ENCODE peak calls at places on chromosomes 7 and 10, in four cellular contexts. One of them, this sample, is unnamed.

GRCh38 chr10:97072851-97073665 is 112.7 kb downstream of the SLIT1 start:
- DNase-seq in stimulated activated CD4-positive, alpha-beta T cell treated with anti-CD3 and anti-CD28 coated beads, Interleukin-4, amount 100 ng/mL, for 48 hours: peak; percentile 75
- DNase-seq in OCI-LY7: peak; percentile 79
- DNase-seq in foreskin fibroblast: peak; percentile 92
- DNase-seq in this sample: no peak

GRCh38 chr10:129031233-129032150 is 435.5 kb upstream of the MGMT start:
- DNase-seq in stimulated activated CD4-positive, alpha-beta T cell treated with anti-CD3 and anti-CD28 coated beads, Interleukin-4, amount 100 ng/mL, for 48 hours: peak; percentile 22
- DNase-seq in OCI-LY7: peak; percentile 24
- DNase-seq in foreskin fibroblast: peak; percentile 51
- DNase-seq in this sample: no peak

GRCh38 chr10:109866168-109866994 is 56.9 kb downstream of the XPNPEP1 start:
- DNase-seq in stimulated activated CD4-positive, alpha-beta T cell treated with anti-CD3 and anti-CD28 coated beads, Interleukin-4, amount 100 ng/mL, for 48 hours: no peak
- DNase-seq in OCI-LY7: peak; percentile 11
- DNase-seq in foreskin fibroblast: peak; percentile 29
- DNase-seq in this sample: no peak

GRCh38 chr7:55339033-55339995 is 25.8 kb upstream of the LANCL2 start:
- DNase-seq in stimulated activated CD4-positive, alpha-beta T cell treated with anti-CD3 and anti-CD28 coated beads, Interleukin-4, amount 100 ng/mL, for 48 hours: no peak
- DNase-seq in OCI-LY7: no peak
- DNase-seq in foreskin fibroblast: peak; percentile 23
- DNase-seq in this sample: no peak

GRCh38 chr10:46236941-46237681 is 49.7 kb upstream of the ANTXRL start:
- DNase-seq in stimulated activated CD4-positive, alpha-beta T cell treated with anti-CD3 and anti-CD28 coated beads, Interleukin-4, amount 100 ng/mL, for 48 hours: no peak
- DNase-seq in OCI-LY7: no peak
- DNase-seq in foreskin fibroblast: no peak
- DNase-seq in this sample: no peak

GRCh38 chr7:66190504-66190857 is 14.7 kb upstream of the TPST1 start:
- DNase-seq in stimulated activated CD4-positive, alpha-beta T cell treated with anti-CD3 and anti-CD28 coated beads, Interleukin-4, amount 100 ng/mL, for 48 hours: no peak
- DNase-seq in OCI-LY7: no peak
- DNase-seq in foreskin fibroblast: no peak
- DNase-seq in this sample: no peak

GRCh38 chr7:50628469-50629084 is 63.4 kb upstream of the DDC start:
- DNase-seq in stimulated activated CD4-positive, alpha-beta T cell treated with anti-CD3 and anti-CD28 coated beads, Interleukin-4, amount 100 ng/mL, for 48 hours: no peak
- DNase-seq in OCI-LY7: peak; percentile 13
- DNase-seq in foreskin fibroblast: no peak
- DNase-seq in this sample: no peak

GRCh38 chr10:821322-821721 is 110.2 kb downstream of the LARP4B start:
- DNase-seq in stimulated activated CD4-positive, alpha-beta T cell treated with anti-CD3 and anti-CD28 coated beads, Interleukin-4, amount 100 ng/mL, for 48 hours: no peak
- DNase-seq in OCI-LY7: no peak
- DNase-seq in foreskin fibroblast: no peak
- DNase-seq in this sample: no peak

GRCh38 chr7:135673360-135673706 is 11.0 kb downstream of the STMP1 start:
- DNase-seq in stimulated activated CD4-positive, alpha-beta T cell treated with anti-CD3 and anti-CD28 coated beads, Interleukin-4, amount 100 ng/mL, for 48 hours: no peak
- DNase-seq in OCI-LY7: no peak
- DNase-seq in foreskin fibroblast: peak; percentile 34
- DNase-seq in this sample: no peak

GRCh38 chr7:69108041-69108440 is 490.2 kb upstream of the AUTS2 start:
- DNase-seq in stimulated activated CD4-positive, alpha-beta T cell treated with anti-CD3 and anti-CD28 coated beads, Interleukin-4, amount 100 ng/mL, for 48 hours: no peak
- DNase-seq in OCI-LY7: no peak
- DNase-seq in foreskin fibroblast: no peak
- DNase-seq in this sample: no peak

GRCh38 chr7:41188163-41189130 is 514.4 kb downstream of the INHBA start:
- DNase-seq in stimulated activated CD4-positive, alpha-beta T cell treated with anti-CD3 and anti-CD28 coated beads, Interleukin-4, amount 100 ng/mL, for 48 hours: no peak
- DNase-seq in OCI-LY7: no peak
- DNase-seq in foreskin fibroblast: peak; percentile 71
- DNase-seq in this sample: no peak

GRCh38 chr7:41107330-41107937 is 595.5 kb downstream of the INHBA start:
- DNase-seq in stimulated activated CD4-positive, alpha-beta T cell treated with anti-CD3 and anti-CD28 coated beads, Interleukin-4, amount 100 ng/mL, for 48 hours: no peak
- DNase-seq in OCI-LY7: no peak
- DNase-seq in foreskin fibroblast: peak; percentile 61
- DNase-seq in this sample: no peak

This sample was measured in mesenteric fat pad.